ENCODE peak calls at places on chromosome 18, in four cellular contexts. One of them, this sample, is unnamed.

GRCh38 chr18:23141022-23141999 is 6.0 kb downstream of the CABLES1 start:
- DNase-seq in GM06990: no peak
- DNase-seq in ovary: peak; percentile 54
- DNase-seq in astrocyte of the spinal cord: peak; percentile 54
- DNase-seq in this sample: no peak

GRCh38 chr18:28168725-28169124 is 8.2 kb downstream of the CDH2 start:
- DNase-seq in GM06990: no peak
- DNase-seq in ovary: no peak
- DNase-seq in astrocyte of the spinal cord: no peak
- DNase-seq in this sample: no peak

GRCh38 chr18:74715865-74716712 is 118.4 kb downstream of the ZNF407 start:
- DNase-seq in GM06990: no peak
- DNase-seq in ovary: no peak
- DNase-seq in astrocyte of the spinal cord: no peak
- DNase-seq in this sample: no peak

GRCh38 chr18:251572-251971 is 16.3 kb downstream of the THOC1 start:
- DNase-seq in GM06990: no peak
- DNase-seq in ovary: no peak
- DNase-seq in astrocyte of the spinal cord: no peak
- DNase-seq in this sample: no peak

GRCh38 chr18:32177530-32177929 is 12.3 kb upstream of the MEP1B start:
- DNase-seq in GM06990: no peak
- DNase-seq in ovary: no peak
- DNase-seq in astrocyte of the spinal cord: no peak
- DNase-seq in this sample: no peak

GRCh38 chr18:13436596-13436995 is 218.0 kb downstream of the LDLRAD4 start:
- DNase-seq in GM06990: no peak
- DNase-seq in ovary: no peak
- DNase-seq in astrocyte of the spinal cord: no peak
- DNase-seq in this sample: no peak

GRCh38 chr18:43108882-43109281 is 6.6 kb downstream of the RIT2 start:
- DNase-seq in GM06990: no peak
- DNase-seq in ovary: no peak
- DNase-seq in astrocyte of the spinal cord: no peak
- DNase-seq in this sample: no peak

GRCh38 chr18:71797554-71797953 is 746.6 kb downstream of the CBLN2 start:
- DNase-seq in GM06990: no peak
- DNase-seq in ovary: no peak
- DNase-seq in astrocyte of the spinal cord: peak; percentile 36
- DNase-seq in this sample: no peak

GRCh38 chr18:35460719-35461118 is 37.0 kb downstream of the INO80C start:
- DNase-seq in GM06990: no peak
- DNase-seq in ovary: no peak
- DNase-seq in astrocyte of the spinal cord: peak; percentile 76
- DNase-seq in this sample: no peak

GRCh38 chr18:52237551-52237950 is 102.4 kb upstream of the DCC start:
- DNase-seq in GM06990: no peak
- DNase-seq in ovary: no peak
- DNase-seq in astrocyte of the spinal cord: peak; percentile 50
- DNase-seq in this sample: no peak

GRCh38 chr18:984004-984403 is 79.3 kb downstream of the ADCYAP1 start:
- DNase-seq in GM06990: no peak
- DNase-seq in ovary: no peak
- DNase-seq in astrocyte of the spinal cord: no peak
- DNase-seq in this sample: no peak

GRCh38 chr18:12321331-12321730 is 13.3 kb downstream of the TUBB6 start:
- DNase-seq in GM06990: no peak
- DNase-seq in ovary: no peak
- DNase-seq in astrocyte of the spinal cord: no peak
- DNase-seq in this sample: no peak

GRCh38 chr18:57621252-57621607 is 406 bp downstream of the NARS1 start:
- DNase-seq in GM06990: no peak
- DNase-seq in ovary: no peak
- DNase-seq in astrocyte of the spinal cord: no peak
- DNase-seq in this sample: no peak

GRCh38 chr18:69720422-69720821 is 227.3 kb downstream of the CD226 start:
- DNase-seq in GM06990: no peak
- DNase-seq in ovary: no peak
- DNase-seq in astrocyte of the spinal cord: no peak
- DNase-seq in this sample: no peak

GRCh38 chr18:34697891-34698290 is 12.2 kb upstream of the DTNA start:
- DNase-seq in GM06990: no peak
- DNase-seq in ovary: no peak
- DNase-seq in astrocyte of the spinal cord: peak; percentile 15
- DNase-seq in this sample: no peak

GRCh38 chr18:23406271-23406787 is 46.8 kb upstream of the RIOK3 start:
- DNase-seq in GM06990: no peak
- DNase-seq in ovary: no peak
- DNase-seq in astrocyte of the spinal cord: peak; percentile 44
- DNase-seq in this sample: no peak

GRCh38 chr18:57771183-57771582 is 31.9 kb downstream of the ATP8B1 start:
- DNase-seq in GM06990: no peak
- DNase-seq in ovary: no peak
- DNase-seq in astrocyte of the spinal cord: no peak
- DNase-seq in this sample: no peak

GRCh38 chr18:44624052-44624451 is 56.6 kb upstream of the SETBP1 start:
- DNase-seq in GM06990: no peak
- DNase-seq in ovary: no peak
- DNase-seq in astrocyte of the spinal cord: no peak
- DNase-seq in this sample: no peak

GRCh38 chr18:79393626-79394401 is 1.9 kb upstream of the NFATC1 start:
- DNase-seq in GM06990: no peak
- DNase-seq in ovary: peak; percentile 96
- DNase-seq in astrocyte of the spinal cord: peak; percentile 88
- DNase-seq in this sample: peak; percentile 91

GRCh38 chr18:74264303-74265020 is 27.3 kb downstream of the CYB5A start:
- DNase-seq in GM06990: peak; percentile 65
- DNase-seq in ovary: no peak
- DNase-seq in astrocyte of the spinal cord: no peak
- DNase-seq in this sample: no peak

GRCh38 chr18:69002233-69002632 is 204.4 kb downstream of the CCDC102B start:
- DNase-seq in GM06990: no peak
- DNase-seq in ovary: no peak
- DNase-seq in astrocyte of the spinal cord: no peak
- DNase-seq in this sample: no peak

GRCh38 chr18:36157441-36157840 is 27.7 kb downstream of the ELP2 start:
- DNase-seq in GM06990: no peak
- DNase-seq in ovary: no peak
- DNase-seq in astrocyte of the spinal cord: peak; percentile 11
- DNase-seq in this sample: no peak

GRCh38 chr18:32530947-32531651 is 60.4 kb upstream of the GAREM1 start:
- DNase-seq in GM06990: peak; percentile 15
- DNase-seq in ovary: no peak
- DNase-seq in astrocyte of the spinal cord: peak; percentile 54
- DNase-seq in this sample: no peak

GRCh38 chr18:24470022-24470618 is 9.7 kb downstream of the HRH4 start:
- DNase-seq in GM06990: no peak
- DNase-seq in ovary: no peak
- DNase-seq in astrocyte of the spinal cord: no peak
- DNase-seq in this sample: no peak

GRCh38 chr18:477565-477964 is 22.9 kb downstream of the COLEC12 start:
- DNase-seq in GM06990: no peak
- DNase-seq in ovary: no peak
- DNase-seq in astrocyte of the spinal cord: no peak
- DNase-seq in this sample: no peak

GRCh38 chr18:55264108-55264507 is 304.8 kb upstream of the CCDC68 start:
- DNase-seq in GM06990: peak; percentile 59
- DNase-seq in ovary: no peak
- DNase-seq in astrocyte of the spinal cord: peak; percentile 61
- DNase-seq in this sample: no peak

GRCh38 chr18:2848879-2849254 is 2.1 kb downstream of the EMILIN2 start:
- DNase-seq in GM06990: no peak
- DNase-seq in ovary: no peak
- DNase-seq in astrocyte of the spinal cord: no peak
- DNase-seq in this sample: no peak

GRCh38 chr18:61756244-61756643 is 136.6 kb downstream of the RNF152 start:
- DNase-seq in GM06990: no peak
- DNase-seq in ovary: no peak
- DNase-seq in astrocyte of the spinal cord: no peak
- DNase-seq in this sample: no peak

DNA sequence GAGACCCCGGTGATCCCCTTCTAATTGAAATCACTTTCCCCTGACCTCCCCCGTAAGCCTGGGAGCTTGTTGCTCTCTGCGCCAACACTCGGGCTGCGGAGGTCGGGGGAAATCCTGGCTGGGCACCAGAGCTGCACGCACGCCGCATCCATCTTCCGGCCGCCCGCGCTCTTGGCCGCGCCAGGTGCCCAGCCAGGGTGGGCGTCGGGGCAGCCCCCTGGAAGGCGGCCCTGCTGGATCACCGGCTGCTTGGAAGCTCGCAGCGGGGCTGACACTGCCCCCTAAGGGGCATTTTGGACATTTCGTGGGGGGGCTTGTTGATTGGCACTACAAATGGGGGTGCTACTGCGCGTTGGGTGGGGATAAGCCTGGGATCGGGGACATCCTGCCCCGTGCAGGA is 280.3 kb upstream of the SKOR2 start:
- DNase-seq in GM06990: no peak
- DNase-seq in ovary: no peak
- DNase-seq in astrocyte of the spinal cord: no peak
- DNase-seq in this sample: no peak
- TF ChIP-seq CTCF in GM06990: peak; percentile 31
- TF ChIP-seq CTCF in ovary: no peak
- TF ChIP-seq CTCF in astrocyte of the spinal cord: no peak
- TF ChIP-seq CTCF in this sample: no peak

DNA sequence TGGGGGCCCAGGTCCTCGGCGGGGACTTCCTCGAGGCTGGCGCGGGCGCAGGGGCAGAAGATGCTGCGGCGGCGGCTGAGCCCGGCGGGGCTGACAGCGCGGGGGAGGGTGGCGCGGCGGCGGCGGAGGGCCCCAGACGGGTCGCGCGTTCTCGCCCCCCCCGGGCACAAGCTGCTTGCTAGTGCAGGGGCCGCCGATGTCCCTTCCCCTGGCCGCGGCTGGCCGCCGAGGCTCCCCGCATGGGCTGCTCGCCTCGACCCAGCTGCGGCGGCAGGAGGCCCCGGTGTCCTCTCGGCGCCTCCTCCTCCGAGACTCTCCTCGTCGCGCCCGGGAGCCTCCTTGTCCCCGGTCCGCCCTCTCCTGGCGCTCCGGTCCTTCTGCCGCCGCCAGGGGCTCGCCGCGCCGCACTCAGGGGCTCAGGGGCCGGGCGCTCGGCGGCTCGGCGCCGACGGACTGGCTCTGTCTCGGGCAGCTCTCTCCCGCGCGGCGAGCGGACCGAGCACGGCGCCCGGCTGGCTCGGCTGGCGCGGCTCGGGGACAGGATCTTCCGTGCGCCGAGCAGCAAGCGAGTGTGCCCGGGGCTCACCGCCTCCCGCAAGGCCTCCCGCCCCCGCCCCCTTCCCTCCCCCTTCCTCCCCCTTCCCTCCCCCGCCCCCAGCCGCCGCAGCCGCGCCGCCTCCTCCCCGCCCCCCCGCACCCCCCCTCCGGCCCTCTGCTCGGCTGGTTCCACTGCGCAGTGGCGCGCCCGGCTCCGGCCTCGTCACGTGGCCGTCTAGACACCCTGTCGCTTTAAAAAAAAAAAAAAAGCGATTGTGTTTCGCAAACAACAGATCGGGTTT is 902 bp upstream of the SMAD7 start:
- DNase-seq in GM06990: peak; percentile 89
- DNase-seq in ovary: peak; percentile 90
- DNase-seq in astrocyte of the spinal cord: peak; percentile 95
- DNase-seq in this sample: peak; percentile 83
- TF ChIP-seq CTCF in GM06990: no peak
- TF ChIP-seq CTCF in ovary: peak; percentile 50
- TF ChIP-seq CTCF in astrocyte of the spinal cord: peak; percentile 37
- TF ChIP-seq CTCF in this sample: peak; percentile 5

GRCh38 chr18:42072407-42072806 is 117.4 kb downstream of the PIK3C3 start:
- DNase-seq in GM06990: no peak
- DNase-seq in ovary: no peak
- DNase-seq in astrocyte of the spinal cord: no peak
- DNase-seq in this sample: no peak
- TF ChIP-seq CTCF in GM06990: peak; percentile 26
- TF ChIP-seq CTCF in ovary: no peak
- TF ChIP-seq CTCF in astrocyte of the spinal cord: no peak
- TF ChIP-seq CTCF in this sample: peak; percentile 17

GRCh38 chr18:59839241-59839640 is 60.6 kb upstream of the PMAIP1 start:
- DNase-seq in GM06990: no peak
- DNase-seq in ovary: no peak
- DNase-seq in astrocyte of the spinal cord: no peak
- DNase-seq in this sample: no peak

GRCh38 chr18:59837586-59837985 is 62.2 kb upstream of the PMAIP1 start:
- DNase-seq in GM06990: peak; percentile 69
- DNase-seq in ovary: no peak
- DNase-seq in astrocyte of the spinal cord: peak; percentile 66
- DNase-seq in this sample: no peak

GRCh38 chr18:59835656-59836379 is 64.0 kb upstream of the PMAIP1 start:
- DNase-seq in GM06990: peak; percentile 64
- DNase-seq in ovary: no peak
- DNase-seq in astrocyte of the spinal cord: no peak
- DNase-seq in this sample: no peak

GRCh38 chr18:59842947-59843346 is 56.8 kb upstream of the PMAIP1 start:
- DNase-seq in GM06990: no peak
- DNase-seq in ovary: no peak
- DNase-seq in astrocyte of the spinal cord: no peak
- DNase-seq in this sample: no peak

GRCh38 chr18:59839931-59840685 is 59.7 kb upstream of the PMAIP1 start:
- DNase-seq in GM06990: no peak
- DNase-seq in ovary: no peak
- DNase-seq in astrocyte of the spinal cord: no peak
- DNase-seq in this sample: no peak
- TF ChIP-seq CTCF in GM06990: peak; percentile 11
- TF ChIP-seq CTCF in ovary: no peak
- TF ChIP-seq CTCF in astrocyte of the spinal cord: peak; percentile 27
- TF ChIP-seq CTCF in this sample: no peak

GRCh38 chr18:77766421-77766820 is 516.8 kb downstream of the GALR1 start:
- DNase-seq in GM06990: no peak
- DNase-seq in ovary: no peak
- DNase-seq in astrocyte of the spinal cord: no peak
- DNase-seq in this sample: no peak

GRCh38 chr18:77761332-77761731 is 511.7 kb downstream of the GALR1 start:
- DNase-seq in GM06990: no peak
- DNase-seq in ovary: no peak
- DNase-seq in astrocyte of the spinal cord: no peak
- DNase-seq in this sample: no peak

GRCh38 chr18:77762632-77763031 is 513.0 kb downstream of the GALR1 start:
- DNase-seq in GM06990: no peak
- DNase-seq in ovary: no peak
- DNase-seq in astrocyte of the spinal cord: no peak
- DNase-seq in this sample: no peak

GRCh38 chr18:77763530-77763929 is 513.9 kb downstream of the GALR1 start:
- DNase-seq in GM06990: no peak
- DNase-seq in ovary: no peak
- DNase-seq in astrocyte of the spinal cord: no peak
- DNase-seq in this sample: no peak

DNA sequence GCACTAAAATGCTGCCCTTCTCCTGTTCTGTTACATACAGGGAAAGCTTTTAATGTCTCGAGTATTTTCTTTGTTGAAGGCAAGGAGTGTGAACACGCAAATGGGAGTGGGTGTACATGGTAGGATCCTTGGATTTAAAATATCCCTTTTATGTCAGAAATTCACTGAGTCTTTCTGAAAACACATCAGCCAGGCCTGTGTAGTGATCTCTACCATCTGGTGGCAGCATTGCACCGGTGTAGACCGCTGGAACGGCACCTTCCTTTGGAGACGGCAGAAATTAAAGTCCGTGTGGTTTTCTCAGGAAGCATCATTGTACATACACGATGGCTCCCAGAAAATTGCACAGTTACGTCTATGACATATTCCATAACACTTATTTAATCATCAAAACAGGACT is 515.8 kb downstream of the GALR1 start:
- DNase-seq in GM06990: no peak
- DNase-seq in ovary: no peak
- DNase-seq in astrocyte of the spinal cord: peak; percentile 2
- DNase-seq in this sample: peak; percentile 63
- TF ChIP-seq CTCF in GM06990: peak; percentile 7
- TF ChIP-seq CTCF in ovary: no peak
- TF ChIP-seq CTCF in astrocyte of the spinal cord: peak; percentile 1
- TF ChIP-seq CTCF in this sample: no peak